ENCODE peak calls at places on chromosomes 16 and 17, in nine cellular contexts. P is AG10803, I is AG04450, Y is mucosa of descending colon, K is pancreas, T is heart right ventricle, O is neural progenitor cell, D is lower leg skin, N is aorta. W is an unnamed sample.

GRCh38 chr16:67389911-67390815 is 3.1 kb downstream of the TPPP3 start:
- DNase-seq in N (no peak), K (peak; percentile 41), T (peak; percentile 50), P (no peak), I (no peak), Y (no peak), O (no peak), D (peak; percentile 77), W (no peak)

GRCh38 chr16:11256657-11257130 is 690 bp upstream of the SOCS1 start:
- DNase-seq in I (no peak), D (peak; percentile 92), P (peak; percentile 60), Y (no peak), K (peak; percentile 81), N (peak; percentile 89), O (peak; percentile 71), T (peak; percentile 76), W (no peak)

GRCh38 chr16:3282747-3283524 is at the start of gene ZNF263:
- DNase-seq in P (peak; percentile 98), I (peak; percentile 92), N (peak; percentile 98), T (peak; percentile 94), D (peak; percentile 99), O (peak; percentile 97), Y (peak; percentile 97), K (peak; percentile 96), W (peak; percentile 98)

GRCh38 chr17:76441681-76442340 is 11.1 kb downstream of the UBE2O start:
- DNase-seq in K (no peak), N (peak; percentile 9), T (no peak), O (peak; percentile 48), D (no peak), P (no peak), Y (no peak), I (no peak), W (no peak)

GRCh38 chr16:5062051-5062450 is 3.7 kb downstream of the C16orf89 start:
- DNase-seq in Y (no peak), P (no peak), I (no peak), T (no peak), O (no peak), D (no peak), K (no peak), N (peak; percentile 42), W (no peak)

GRCh38 chr17:55683554-55684315 is 38.9 kb downstream of the TMEM100 start:
- DNase-seq in P (no peak), D (no peak), N (no peak), K (no peak), I (no peak), O (no peak), T (no peak), Y (no peak), W (no peak)

GRCh38 chr17:36475346-36475970 is 11.0 kb upstream of the ZNHIT3 start:
- DNase-seq in O (no peak), N (no peak), T (no peak), Y (no peak), K (no peak), I (no peak), D (no peak), P (no peak), W (no peak)

GRCh38 chr17:35731239-35731931 is at the start of gene RASL10B:
- DNase-seq in O (peak; percentile 85), Y (no peak), P (peak; percentile 22), D (peak; percentile 89), N (peak; percentile 87), T (peak; percentile 65), K (peak; percentile 86), I (no peak), W (no peak)

GRCh38 chr16:84565669-84566495 is 52.0 kb downstream of the COTL1 start:
- DNase-seq in K (no peak), O (no peak), D (no peak), P (no peak), N (no peak), T (no peak), Y (no peak), I (no peak), W (no peak)

GRCh38 chr16:12539185-12539929 is 264.3 kb downstream of the CPPED1 start:
- DNase-seq in Y (no peak), I (no peak), N (no peak), D (no peak), O (no peak), P (peak; percentile 86), K (no peak), T (no peak), W (no peak)

GRCh38 chr17:2017274-2017941 is 7.7 kb downstream of the RTN4RL1 start:
- DNase-seq in O (no peak), T (no peak), N (no peak), Y (no peak), I (no peak), D (no peak), P (no peak), K (no peak), W (no peak)

GRCh38 chr16:10600792-10601443 is 20.5 kb upstream of the EMP2 start:
- DNase-seq in O (no peak), I (no peak), D (no peak), K (no peak), N (no peak), Y (no peak), T (no peak), P (peak; percentile 81), W (no peak)

DNA sequence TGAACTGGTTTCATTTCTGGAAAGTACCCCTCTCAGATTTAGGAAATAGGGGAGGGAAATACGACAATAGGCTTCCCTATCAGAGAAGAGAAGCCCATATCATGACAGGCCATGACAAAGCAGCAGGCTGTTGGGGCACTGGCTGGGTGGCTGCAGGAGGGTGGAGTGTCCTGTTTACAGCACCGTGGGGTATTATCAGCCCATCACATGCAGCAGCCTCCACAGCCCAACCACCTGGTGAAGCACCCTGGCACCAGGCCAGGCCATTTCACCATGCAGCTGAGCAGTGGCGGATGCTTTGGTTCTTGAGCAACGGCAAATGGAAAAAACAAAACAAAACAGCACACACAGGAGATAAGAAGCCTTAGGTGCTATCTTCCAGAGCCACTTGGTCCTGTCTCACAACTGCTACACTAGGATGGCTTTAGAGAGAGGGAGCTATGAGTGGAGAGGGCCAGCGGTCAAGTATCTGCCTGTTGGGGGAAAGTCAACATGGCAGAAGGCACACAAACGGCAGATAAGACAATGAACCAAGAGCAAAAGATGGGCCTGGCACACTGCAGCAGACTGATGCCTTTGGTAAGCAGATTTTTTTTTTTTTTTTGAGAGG is 24.2 kb downstream of the FAM117A start:
- DNase-seq in I (no peak), P (no peak), T (peak; percentile 81), N (peak; percentile 90), D (peak; percentile 96), Y (peak; percentile 94), O (no peak), K (peak; percentile 85), W (peak; percentile 83)
- H3K4me3 ChIP-seq in I (no peak overlapping the region), P (no peak overlapping the region), T (no peak overlapping the region), N (no peak overlapping the region), D (no peak overlapping the region), Y (no peak overlapping the region), O (no peak overlapping the region), K (no peak overlapping the region), W (no peak overlapping the region)

DNA sequence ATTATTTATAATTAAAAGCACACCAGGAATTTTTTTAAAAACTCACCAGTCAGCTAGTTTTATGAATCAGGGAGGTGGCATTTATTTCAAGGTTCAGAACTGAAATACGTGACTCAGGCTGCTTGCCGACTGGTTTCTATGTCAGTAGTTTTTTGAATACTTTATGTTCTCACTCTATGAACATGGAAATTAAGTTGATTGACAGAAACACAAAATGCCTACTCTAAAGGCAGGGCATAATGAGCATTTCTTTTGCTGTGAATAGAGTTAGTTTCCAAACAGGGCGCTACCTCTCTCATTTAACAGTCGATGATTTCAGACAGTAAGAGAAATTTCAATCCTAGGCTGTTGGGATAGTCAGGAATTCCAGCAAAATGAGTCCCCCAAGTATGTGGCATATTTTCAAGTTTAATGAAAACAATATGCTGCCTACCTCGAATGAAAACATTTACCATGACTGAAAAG is 6.7 kb downstream of the HS3ST3B1 start:
- DNase-seq in Y (no peak), P (peak; percentile 89), I (no peak), T (no peak), O (no peak), D (no peak), K (no peak), N (no peak), W (no peak)
- H3K4me3 ChIP-seq in Y (no peak overlapping the region), P (peak overlapping the region; percentile 46), I (peak overlapping the region; percentile 51), T (no peak overlapping the region), O (peak overlapping the region; percentile 6), D (no peak overlapping the region), K (no peak overlapping the region), N (no peak overlapping the region), W (no peak overlapping the region)

GRCh38 chr17:47188799-47189731 is at the start of gene CDC27:
- DNase-seq in I (peak; percentile 94), N (peak; percentile 100), T (peak; percentile 98), P (peak; percentile 95), D (peak; percentile 100), O (peak; percentile 99), Y (peak; percentile 99), K (peak; percentile 99), W (peak; percentile 99)

GRCh38 chr17:47190770-47191169 is 1.7 kb upstream of the CDC27 start:
- DNase-seq in O (no peak), Y (no peak), N (no peak), K (no peak), T (no peak), P (no peak), D (no peak), I (no peak), W (no peak)

GRCh38 chr17:47192549-47192948 is 3.5 kb upstream of the CDC27 start:
- DNase-seq in K (no peak), Y (no peak), N (no peak), T (no peak), O (no peak), D (no peak), P (peak; percentile 72), I (no peak), W (no peak)

GRCh38 chr17:47188266-47188665 is 829 bp downstream of the CDC27 start:
- DNase-seq in D (no peak), N (no peak), T (no peak), I (no peak), Y (no peak), K (no peak), O (no peak), P (peak; percentile 57), W (no peak)

DNA sequence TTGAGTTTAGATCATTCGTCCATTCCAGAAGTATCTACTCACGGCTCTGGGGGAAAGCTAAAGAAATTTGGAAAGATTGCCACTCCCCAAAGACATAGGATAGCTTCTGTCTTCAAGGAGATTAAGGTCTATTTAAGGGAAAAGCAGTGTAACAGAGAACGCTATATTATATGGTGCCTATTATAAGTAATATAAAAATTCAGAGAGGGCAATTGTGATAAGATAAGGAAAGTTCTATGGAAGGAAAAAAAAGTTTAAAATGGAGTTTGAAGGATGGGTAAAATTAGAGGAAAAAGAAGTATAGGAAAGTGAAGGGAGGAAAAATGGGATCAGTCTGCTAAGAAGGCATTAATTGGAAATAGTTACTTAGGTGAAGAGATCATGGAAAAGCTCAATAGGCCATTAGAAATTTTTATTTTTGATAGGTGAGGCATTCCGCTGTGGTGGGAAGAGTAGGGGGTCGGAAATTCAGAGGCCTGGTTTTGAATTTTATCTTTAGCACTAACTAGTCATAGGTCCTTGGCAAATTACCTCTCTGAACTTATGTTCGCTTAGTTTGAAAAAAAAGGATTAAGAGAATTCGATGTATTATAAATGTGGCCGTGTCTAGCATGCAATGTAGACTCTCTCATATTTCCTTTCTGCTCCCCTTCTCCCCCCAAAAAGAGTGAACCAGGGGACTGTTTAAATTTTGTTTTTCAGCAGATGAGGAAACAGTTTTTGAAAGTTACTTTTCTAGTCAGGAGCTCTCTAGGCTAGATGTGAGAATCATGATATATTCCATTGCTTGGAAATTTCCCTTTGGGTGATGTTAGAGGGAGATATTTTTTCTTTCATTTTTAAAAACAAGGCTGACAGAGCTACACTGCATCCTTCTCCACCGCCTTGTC is 882 bp upstream of the CDC27 start:
- DNase-seq in P (no peak), D (no peak), Y (no peak), I (no peak), N (no peak), O (no peak), T (no peak), K (no peak), W (no peak)
- H3K4me3 ChIP-seq in P (peak overlapping the region; percentile 61), D (no peak overlapping the region), Y (peak overlapping the region; percentile 41), I (peak overlapping the region; percentile 59), N (peak overlapping the region; percentile 18), O (peak overlapping the region; percentile 41), T (peak overlapping the region; percentile 54), K (peak overlapping the region; percentile 12), W (peak overlapping the region; percentile 65)

GRCh38 chr16:58421529-58421928 is 29.3 kb downstream of the GINS3 start:
- DNase-seq in K (no peak), N (no peak), Y (no peak), I (no peak), O (no peak), D (no peak), P (peak; percentile 49), T (peak; percentile 52), W (peak; percentile 51)
- H3K4me3 ChIP-seq in K (no peak overlapping the region), N (no peak overlapping the region), Y (no peak overlapping the region), I (no peak overlapping the region), O (no peak overlapping the region), D (no peak overlapping the region), P (no peak overlapping the region), T (peak overlapping the region; percentile 21), W (no peak overlapping the region)

W was measured in breast epithelium.